ENCODE peak calls at places on chromosomes 1 and 21, in six cellular contexts. A, S, G, Y, P and L are unnamed samples.
A peak's percentile ranks its signal among the peaks of the same experiment; 100 is the strongest.

GRCh38 chr1:155071701-155072100 is 6.9 kb upstream of the EFNA3 start:
- DNase-seq in A (no peak), S (no peak), G (peak; percentile 23), Y (no peak), P (no peak), L (no peak)

GRCh38 chr1:113325039-113325438 is 65.3 kb upstream of the MAGI3 start:
- DNase-seq in A (no peak), S (no peak), G (no peak), Y (no peak), P (no peak), L (no peak)

GRCh38 chr1:246035060-246035531 is 472.0 kb downstream of the SMYD3 start:
- DNase-seq in A (no peak), S (no peak), G (no peak), Y (no peak), P (no peak), L (no peak)

GRCh38 chr1:113903496-113904291 is 905 bp downstream of the AP4B1 start:
- DNase-seq in A (no peak), S (no peak), G (no peak), Y (no peak), P (no peak), L (no peak)

GRCh38 chr1:77039739-77040138 is 172.5 kb downstream of the ST6GALNAC5 start:
- DNase-seq in A (peak; percentile 93), S (peak; percentile 93), G (no peak), Y (no peak), P (no peak), L (peak; percentile 27)

GRCh38 chr1:59340411-59341307 is 43.8 kb downstream of the FGGY start:
- DNase-seq in A (no peak), S (no peak), G (no peak), Y (no peak), P (no peak), L (no peak)

GRCh38 chr1:190957565-190957964 is 479.9 kb upstream of the BRINP3 start:
- DNase-seq in A (no peak), S (no peak), G (no peak), Y (no peak), P (no peak), L (no peak)

GRCh38 chr21:28537371-28538079 is 455.2 kb downstream of the LTN1 start:
- DNase-seq in A (peak; percentile 97), S (peak; percentile 44), G (no peak), Y (no peak), P (no peak), L (no peak)